ENCODE peak calls at places on chromosomes 6 and 20, in nine cellular contexts. C is AG04450, T is upper lobe of right lung, R is neural progenitor cell, E is mammary epithelial cell, P is glutamatergic neuron, A is fibroblast of lung, V is OCI-LY7, G is HFFc6. S is an unnamed sample.

GRCh38 chr6:106257195-106257594 is 68.4 kb downstream of the ATG5 start:
- DNase-seq in R (no peak), C (no peak), V (no peak), G (peak; percentile 33), A (peak; percentile 70), E (peak; percentile 43), P (no peak), T (no peak), S (no peak)

GRCh38 chr20:10061641-10062040 is 26.9 kb downstream of the ANKEF1 start:
- DNase-seq in T (no peak), R (no peak), A (no peak), C (no peak), E (no peak), V (peak; percentile 27), G (no peak), P (peak; percentile 54), S (no peak)

GRCh38 chr20:35191419-35191818 is 19.5 kb downstream of the PROCR start:
- DNase-seq in C (no peak), E (no peak), P (no peak), V (no peak), A (no peak), T (no peak), G (no peak), R (no peak), S (no peak)

GRCh38 chr20:46670585-46671584 is 18.4 kb downstream of the TP53RK start:
- DNase-seq in C (no peak), A (no peak), T (no peak), R (no peak), G (no peak), V (no peak), E (no peak), P (no peak), S (no peak)

GRCh38 chr6:107421696-107422256 is 37.6 kb downstream of the PDSS2 start:
- DNase-seq in G (no peak), P (no peak), C (no peak), V (no peak), T (no peak), R (no peak), E (no peak), A (no peak), S (no peak)

GRCh38 chr6:42821846-42822245 is 40.0 kb downstream of the BICRAL start:
- DNase-seq in C (no peak), P (no peak), V (no peak), G (peak; percentile 3), E (no peak), R (no peak), T (no peak), A (no peak), S (no peak)

GRCh38 chr6:104226798-104227444 is 632.8 kb downstream of the HACE1 start:
- DNase-seq in P (no peak), A (no peak), C (no peak), V (no peak), E (no peak), G (no peak), R (no peak), T (no peak), S (no peak)

GRCh38 chr20:50345712-50346371 is 155.2 kb downstream of the CEBPB start:
- DNase-seq in E (no peak), R (no peak), P (no peak), G (no peak), V (no peak), C (no peak), T (no peak), A (no peak), S (no peak)

GRCh38 chr6:139240161-139241010 is 51.4 kb downstream of the TXLNB start:
- DNase-seq in V (no peak), P (no peak), E (no peak), R (no peak), T (no peak), A (peak; percentile 90), G (peak; percentile 17), C (peak; percentile 89), S (no peak)

GRCh38 chr20:21548390-21549035 is 34.6 kb upstream of the NKX2-2 start:
- DNase-seq in R (no peak), C (no peak), T (no peak), P (no peak), E (no peak), G (no peak), A (no peak), V (peak; percentile 82), S (no peak)

GRCh38 chr6:164085552-164086325 is 671.2 kb downstream of the QKI start:
- DNase-seq in V (no peak), T (no peak), P (no peak), C (no peak), E (no peak), A (peak; percentile 98), G (no peak), R (peak; percentile 80), S (no peak)

GRCh38 chr20:52060794-52061714 is 130.5 kb downstream of the ZFP64 start:
- DNase-seq in E (no peak), C (no peak), A (no peak), G (peak; percentile 3), T (no peak), R (peak; percentile 81), V (no peak), P (no peak), S (no peak)
- TF ChIP-seq CTCF in E (no peak), C (peak; percentile 33), A (peak; percentile 39), G (peak; percentile 61), T (peak; percentile 24), R (peak; percentile 72), V (no peak), P (no peak), S (no peak)

GRCh38 chr20:63244468-63244867 is 8.8 kb downstream of the BIRC7 start:
- DNase-seq in P (no peak), R (no peak), V (no peak), E (no peak), C (no peak), T (no peak), G (no peak), A (no peak), S (no peak)

GRCh38 chr20:63247678-63248228 is 6.5 kb downstream of the NKAIN4 start:
- DNase-seq in A (no peak), C (no peak), V (no peak), G (no peak), T (no peak), P (no peak), R (no peak), E (no peak), S (no peak)

GRCh38 chr20:63243604-63244247 is 8.0 kb downstream of the BIRC7 start:
- DNase-seq in E (no peak), A (no peak), V (no peak), R (no peak), P (peak; percentile 17), T (no peak), G (no peak), C (no peak), S (no peak)

GRCh38 chr20:63248835-63249591 is 5.2 kb downstream of the NKAIN4 start:
- DNase-seq in G (no peak), C (no peak), A (no peak), P (no peak), R (no peak), E (no peak), T (no peak), V (no peak), S (no peak)

DNA sequence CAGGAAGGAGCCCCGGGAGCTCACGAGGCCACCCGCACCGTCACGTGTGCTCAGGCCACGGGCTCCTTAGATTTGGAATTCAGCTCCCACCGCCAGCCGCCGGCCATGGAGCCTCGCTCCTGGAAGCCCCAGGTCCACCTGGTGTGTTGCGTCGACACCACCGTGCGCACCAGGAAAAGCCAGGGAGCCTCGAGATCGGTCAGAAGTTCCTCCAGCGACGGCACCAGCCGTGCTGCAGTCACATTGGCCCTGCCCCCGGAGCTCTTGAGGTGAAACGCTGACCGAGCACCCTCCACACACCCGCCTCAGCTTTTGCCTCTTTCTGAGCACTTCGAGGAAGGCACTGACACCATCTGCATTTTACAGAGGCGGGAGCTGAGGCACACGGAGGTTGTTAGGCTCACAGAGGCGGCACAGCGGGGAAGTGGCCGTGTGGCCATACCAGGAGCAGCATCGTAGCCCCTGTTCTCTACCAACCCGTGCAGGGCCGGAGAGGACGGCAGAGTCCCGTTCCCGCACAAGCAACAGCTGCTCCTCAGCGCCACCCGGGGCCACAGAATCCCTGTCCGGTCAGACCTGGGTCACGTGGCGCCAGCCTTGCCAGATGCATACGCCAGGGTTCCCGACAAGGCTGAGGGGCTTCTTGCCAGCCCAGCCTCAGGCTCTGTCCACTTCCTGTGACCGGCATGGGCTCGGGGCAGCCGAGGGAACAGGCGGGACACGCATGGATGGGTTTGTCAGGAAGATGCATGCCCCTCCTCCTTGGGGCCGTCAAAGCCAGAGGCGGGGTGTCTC is 7.6 kb downstream of the NKAIN4 start:
- DNase-seq in V (no peak), R (no peak), P (no peak), A (no peak), T (no peak), E (no peak), G (no peak), C (no peak), S (no peak)
- TF ChIP-seq CTCF in V (no peak), R (no peak), P (no peak), A (no peak), T (no peak), E (no peak), G (no peak), C (no peak), S (no peak)

GRCh38 chr6:82331031-82331773 is 32.4 kb upstream of the TPBG start:
- DNase-seq in A (peak; percentile 61), T (no peak), C (peak; percentile 13), P (no peak), V (no peak), R (peak; percentile 37), G (peak; percentile 72), E (peak; percentile 92), S (no peak)
- TF ChIP-seq CTCF in A (peak; percentile 32), T (no peak), C (peak; percentile 40), P (no peak), V (no peak), R (no peak), G (peak; percentile 53), E (peak; percentile 15), S (no peak)

GRCh38 chr6:166379103-166379586 is 3.6 kb downstream of the MPC1 start:
- DNase-seq in G (no peak), C (no peak), E (no peak), V (no peak), A (no peak), R (no peak), T (no peak), P (no peak), S (no peak)

GRCh38 chr6:166381733-166382499 is 824 bp downstream of the MPC1 start:
- DNase-seq in R (peak; percentile 73), G (no peak), T (peak; percentile 93), V (peak; percentile 74), E (peak; percentile 72), P (peak; percentile 79), A (peak; percentile 48), C (no peak), S (peak; percentile 65)

GRCh38 chr6:166381381-166381732 is 1.4 kb downstream of the MPC1 start:
- DNase-seq in T (no peak), C (no peak), A (no peak), R (no peak), P (no peak), G (no peak), E (no peak), V (no peak), S (no peak)

GRCh38 chr6:166382500-166382932 is 224 bp downstream of the MPC1 start:
- DNase-seq in E (no peak), P (no peak), R (no peak), V (no peak), G (no peak), A (no peak), C (no peak), T (no peak), S (no peak)

GRCh38 chr6:166379800-166380199 is 2.9 kb downstream of the MPC1 start:
- DNase-seq in P (no peak), E (no peak), T (no peak), R (no peak), C (no peak), V (no peak), A (no peak), G (no peak), S (no peak)
- TF ChIP-seq CTCF in P (no peak), E (no peak), T (no peak), R (no peak), C (no peak), V (no peak), A (no peak), G (no peak), S (no peak)

S was measured in natural killer cell.